ENCODE peak calls at places on chromosome 16, in seven cellular contexts. A is IMR-90, Y is uterus, K is adrenal gland, U is endothelial cell of umbilical vein, Z is GM12878, G is gastrocnemius medialis. P is an unnamed sample.

GRCh38 chr16:22786284-22786683 is 27.7 kb upstream of the HS3ST2 start:
- DNase-seq in G (no peak), K (no peak), A (no peak), Y (no peak), Z (no peak), U (no peak), P (no peak)

GRCh38 chr16:81996664-81997529 is 14.4 kb downstream of the SDR42E1 start:
- DNase-seq in Y (peak), A (peak), G (no peak), Z (no peak), U (peak), K (no peak), P (no peak)

GRCh38 chr16:89422905-89423630 is 67.3 kb downstream of the ANKRD11 start:
- DNase-seq in Y (no peak), G (no peak), U (no peak), A (peak), Z (peak), K (peak), P (peak)

GRCh38 chr16:87636050-87636684 is 33.9 kb downstream of the JPH3 start:
- DNase-seq in K (peak), G (peak), Z (no peak), Y (peak), A (peak), U (peak), P (peak)

GRCh38 chr16:67528222-67528869 is at the start of gene RIPOR1:
- DNase-seq in Y (peak), K (peak), Z (no peak), U (peak), A (no peak), G (peak), P (no peak)

GRCh38 chr16:19517424-19518089 is 4.3 kb downstream of the GDE1 start:
- DNase-seq in G (no peak), A (peak), U (peak), Z (no peak), Y (no peak), K (no peak), P (no peak)

GRCh38 chr16:87325480-87325879 is 8.3 kb upstream of the C16orf95 start:
- DNase-seq in Y (no peak), U (no peak), A (peak), Z (no peak), K (no peak), G (no peak), P (no peak)

GRCh38 chr16:75695708-75696107 is 5.6 kb downstream of the DUXB start:
- DNase-seq in A (no peak), K (no peak), Z (no peak), Y (no peak), G (no peak), U (no peak), P (no peak)

GRCh38 chr16:31472559-31473203 is 729 bp downstream of the TGFB1I1 start:
- DNase-seq in Z (no peak), G (peak), U (peak), K (peak), Y (peak), A (peak), P (peak)

GRCh38 chr16:14502932-14503741 is 126.9 kb downstream of the PARN start:
- DNase-seq in U (no peak), A (peak), Y (no peak), G (no peak), K (no peak), Z (peak), P (no peak)

GRCh38 chr16:75109732-75110243 is 6.8 kb downstream of the LDHD start:
- DNase-seq in A (no peak), K (peak), U (no peak), Y (no peak), G (peak), Z (no peak), P (no peak)

GRCh38 chr16:89449726-89450335 is 40.5 kb downstream of the ANKRD11 start:
- DNase-seq in Z (no peak), U (peak), G (no peak), Y (no peak), K (no peak), A (peak), P (no peak)

GRCh38 chr16:53960050-53960812 is 256.3 kb downstream of the FTO start:
- DNase-seq in K (no peak), Z (no peak), U (no peak), G (no peak), Y (no peak), A (no peak), P (no peak)

GRCh38 chr16:23821875-23822688 is 13.7 kb upstream of the PRKCB start:
- DNase-seq in A (no peak), G (no peak), Y (no peak), K (no peak), U (no peak), Z (no peak), P (no peak)

GRCh38 chr16:75063549-75064082 is 53.0 kb downstream of the LDHD start:
- DNase-seq in A (no peak), K (no peak), Z (no peak), U (no peak), Y (no peak), G (no peak), P (no peak)

GRCh38 chr16:89000207-89000959 is 23.4 kb upstream of the CBFA2T3 start:
- DNase-seq in G (no peak), A (no peak), K (no peak), Z (no peak), Y (no peak), U (no peak), P (no peak)

DNA sequence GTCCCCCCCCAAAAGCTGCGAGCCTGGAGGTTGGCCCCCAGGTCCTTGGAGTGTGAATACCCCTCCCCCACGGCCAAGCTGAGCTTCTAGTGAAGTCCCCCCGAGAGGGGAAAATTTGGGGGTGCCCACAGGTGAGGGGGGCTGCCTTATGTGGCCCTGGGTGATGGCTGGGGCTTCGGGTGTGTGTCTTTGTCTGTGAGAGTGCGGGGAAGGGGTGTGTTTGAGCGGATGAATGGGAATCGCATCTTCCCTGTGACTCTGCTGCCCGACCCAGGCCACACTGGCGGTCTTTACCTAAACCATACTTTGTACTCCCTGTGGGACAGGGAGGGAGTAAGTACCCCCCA is 1.2 kb downstream of the SBK1 start:
- DNase-seq in G (no peak), A (no peak), Y (no peak), K (no peak), Z (no peak), U (no peak), P (no peak)
- TF ChIP-seq POLR2A in G (no peak), A (no peak), Y (no peak), K (no peak), Z (no peak), U (no peak), P (no peak)

DNA sequence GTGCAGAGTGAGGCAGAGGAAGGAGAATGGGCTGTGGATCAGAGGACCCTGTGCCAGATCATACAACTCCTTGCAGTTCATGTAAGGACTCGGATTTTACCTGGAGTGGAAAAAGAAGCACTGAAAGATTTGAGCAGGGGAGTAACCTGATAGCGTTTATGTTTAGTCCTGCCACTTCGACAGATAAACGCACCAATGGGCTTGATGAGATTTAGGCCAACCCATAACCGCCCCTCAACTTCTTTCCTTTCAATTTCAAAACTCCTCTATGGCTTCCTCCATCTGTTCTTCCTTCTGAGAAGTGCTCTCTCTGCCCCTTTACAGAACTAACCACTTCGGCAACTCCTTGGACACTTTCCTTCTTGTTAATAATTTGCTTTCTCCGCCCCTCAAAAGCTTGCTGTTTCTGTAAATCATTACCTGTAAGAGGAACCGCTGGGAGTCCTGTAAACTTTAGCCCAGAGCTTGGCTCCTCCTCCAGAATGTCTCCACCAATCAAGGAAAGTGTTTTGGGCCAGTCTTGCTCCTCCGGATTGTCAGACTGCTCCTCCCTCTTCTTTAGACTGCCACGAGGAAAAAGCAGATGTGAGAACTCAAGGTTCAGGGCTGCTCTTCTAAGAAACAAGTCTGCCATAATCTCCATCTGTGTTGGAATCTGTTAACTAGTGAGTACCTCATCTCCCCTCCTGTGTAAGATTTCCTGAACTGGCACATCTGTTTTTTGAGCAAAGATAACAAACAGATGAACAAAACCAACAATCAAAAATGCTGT is at the start of gene ACSM3:
- DNase-seq in Z (peak), A (peak), K (peak), Y (peak), G (peak), U (peak), P (peak)
- TF ChIP-seq POLR2A in Z (no peak), A (no peak), K (no peak), Y (no peak), G (no peak), U (no peak), P (no peak)

DNA sequence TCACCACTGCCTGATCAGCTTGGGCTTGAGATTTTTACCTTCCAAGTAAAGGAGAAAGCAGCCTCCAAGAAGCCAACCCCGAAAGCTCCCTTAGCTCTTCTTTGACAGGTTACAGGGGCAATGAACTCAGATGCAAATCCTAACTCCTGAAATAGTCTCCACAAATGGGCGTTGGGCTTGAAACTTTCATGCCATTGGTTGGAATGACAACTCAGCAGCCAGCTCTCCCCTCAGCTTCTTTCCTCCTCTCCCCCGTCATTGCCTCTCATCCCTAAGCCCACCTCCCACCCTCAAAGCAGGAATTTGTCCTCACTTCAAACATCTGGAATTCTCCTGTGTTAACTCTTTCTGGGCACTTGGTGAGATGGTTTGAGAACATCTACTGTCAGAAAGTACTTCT is at the start of gene TAT:
- DNase-seq in U (no peak), Y (no peak), K (no peak), Z (no peak), G (no peak), A (no peak), P (no peak)
- TF ChIP-seq POLR2A in U (no peak), Y (no peak), K (no peak), Z (no peak), G (no peak), A (no peak), P (no peak)

GRCh38 chr16:3610698-3611144 is 685 bp downstream of the SLX4 start:
- DNase-seq in G (no peak), A (no peak), U (peak), K (no peak), Z (no peak), Y (no peak), P (no peak)

GRCh38 chr16:3608069-3608468 is 3.3 kb downstream of the SLX4 start:
- DNase-seq in G (no peak), K (no peak), U (no peak), Z (no peak), A (no peak), Y (no peak), P (no peak)

GRCh38 chr16:3609895-3610697 is 1.3 kb downstream of the SLX4 start:
- DNase-seq in G (no peak), K (no peak), Z (no peak), Y (no peak), U (no peak), A (no peak), P (no peak)

GRCh38 chr16:3612510-3613466 is 1.4 kb upstream of the SLX4 start:
- DNase-seq in Y (no peak), A (no peak), Z (no peak), U (no peak), G (no peak), K (no peak), P (no peak)

DNA sequence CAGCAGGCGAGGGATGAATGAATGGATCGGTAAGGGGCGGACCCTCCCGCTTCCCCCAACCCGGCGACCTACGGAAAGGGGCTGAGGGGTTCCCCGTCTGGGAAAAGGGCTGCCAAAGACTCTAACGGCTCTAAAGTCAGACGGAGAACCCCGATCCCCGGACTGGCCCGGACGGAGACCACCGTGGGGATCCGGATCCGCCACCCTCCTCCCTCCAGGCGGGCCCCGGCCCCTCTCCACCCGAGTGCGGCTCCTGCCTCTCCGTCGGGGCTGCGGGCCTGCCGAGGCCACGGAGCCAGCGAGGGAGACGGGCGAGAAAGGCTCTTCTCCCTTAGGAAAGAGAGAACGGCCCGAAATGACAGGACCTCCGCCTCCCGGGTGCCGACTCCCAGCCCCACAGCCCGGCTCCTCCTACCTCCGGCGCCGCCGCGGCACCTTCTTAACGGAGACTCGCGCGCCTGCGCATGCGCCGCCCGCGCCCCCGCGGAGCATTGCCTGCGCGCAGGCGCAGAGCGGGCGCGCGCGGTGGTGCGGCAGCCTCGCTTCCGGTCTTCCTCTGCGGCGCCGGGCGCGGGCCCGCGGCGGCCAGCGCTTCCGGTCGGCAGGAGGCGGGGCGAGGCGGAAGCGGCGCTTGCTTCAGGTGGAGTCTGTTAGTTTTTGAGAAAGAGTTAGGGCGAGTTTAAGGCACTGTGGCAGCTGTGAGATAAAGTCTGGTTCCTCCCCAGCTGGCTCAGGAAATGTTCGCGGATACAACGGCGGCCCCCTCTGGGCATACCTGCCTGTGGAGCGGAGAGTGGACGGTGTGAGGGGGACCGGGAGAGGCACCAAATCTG is at the start of gene SLX4:
- DNase-seq in K (peak), Y (peak), A (peak), Z (no peak), U (peak), G (peak), P (peak)
- TF ChIP-seq POLR2A in K (peak), Y (peak), A (peak), Z (peak), U (peak), G (peak), P (peak)

GRCh38 chr16:48619547-48619946 is 9.6 kb upstream of the N4BP1 start:
- DNase-seq in Z (no peak), A (no peak), U (no peak), K (no peak), Y (no peak), G (no peak), P (no peak)

GRCh38 chr16:48620445-48620844 is 10.5 kb upstream of the N4BP1 start:
- DNase-seq in Z (no peak), U (no peak), Y (no peak), K (peak), G (no peak), A (no peak), P (no peak)

GRCh38 chr16:48627148-48627547 is 17.2 kb upstream of the N4BP1 start:
- DNase-seq in K (peak), G (no peak), Z (no peak), U (no peak), A (no peak), Y (no peak), P (no peak)

GRCh38 chr16:48622456-48623303 is 12.7 kb upstream of the N4BP1 start:
- DNase-seq in A (no peak), G (no peak), K (peak), Y (no peak), U (no peak), Z (no peak), P (no peak)

DNA sequence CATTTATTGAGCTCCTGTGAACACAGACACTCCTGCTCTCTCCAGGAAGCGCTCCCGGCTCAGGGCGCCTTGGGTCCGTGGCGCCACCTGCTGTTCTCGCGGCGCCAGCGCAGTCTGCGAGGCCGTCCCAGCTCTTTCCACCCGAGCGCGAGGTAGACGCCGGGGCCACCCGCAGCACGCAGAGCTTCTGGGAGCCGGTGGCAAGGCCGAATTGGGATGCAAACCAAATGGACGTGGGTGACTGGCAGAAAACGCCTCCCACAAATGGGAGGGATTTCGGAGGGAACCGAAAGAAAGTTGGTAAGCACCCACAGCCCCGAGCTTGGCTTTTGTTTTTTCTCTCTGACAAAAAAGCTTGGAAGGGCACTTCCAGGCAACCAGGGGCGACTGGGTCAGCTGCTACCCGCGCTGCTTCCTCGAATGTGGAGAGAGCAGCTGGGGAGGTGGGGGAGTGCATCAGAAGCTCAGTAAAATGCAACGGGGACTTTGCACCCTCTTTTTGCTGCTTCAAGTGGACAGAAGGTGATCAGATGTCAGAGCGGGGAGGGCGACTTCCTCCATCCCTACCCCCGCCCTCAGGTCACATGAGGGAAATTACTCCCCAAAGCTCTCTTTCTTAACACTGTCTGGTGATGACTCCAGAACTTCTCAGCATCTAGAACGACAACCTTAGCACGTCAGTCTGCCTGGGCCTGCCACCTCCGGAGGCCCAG is 13.5 kb upstream of the N4BP1 start:
- DNase-seq in G (peak), Y (peak), A (peak), U (peak), Z (peak), K (peak), P (peak)
- TF ChIP-seq POLR2A in G (no peak), Y (no peak), A (peak), U (no peak), Z (no peak), K (peak), P (no peak)